ENCODE peak calls at places on chromosomes 11 and 22, in four cellular contexts. S, M, A and E are unnamed samples. For H3K4me1 and H3K27me3, the result is how much of the 10 kb centered on the place peaks cover.

GRCh38 chr11:16862733-16863132 is 124.3 kb downstream of the C11orf58 start:
- DNase-seq in A (no peak), M (no peak), S (no peak), E (no peak)

GRCh38 chr11:102534261-102534872 is 3.8 kb upstream of the MMP7 start:
- DNase-seq in A (no peak), M (no peak), S (no peak), E (no peak)

GRCh38 chr22:43490311-43490710 is 78.5 kb downstream of the MPPED1 start:
- DNase-seq in S (no peak), M (no peak), A (no peak), E (no peak)

GRCh38 chr11:68122936-68123539 is 1.9 kb upstream of the CHKA start:
- DNase-seq in A (no peak), S (peak), M (peak), E (no peak)

GRCh38 chr11:124075841-124076571 is 34.9 kb upstream of the OR10G7 start:
- DNase-seq in S (peak), A (peak), M (no peak), E (no peak)

GRCh38 chr22:37425800-37426531 is 1.3 kb downstream of the ELFN2 start:
- DNase-seq in M (no peak), S (peak), A (no peak), E (no peak)

GRCh38 chr22:30047364-30047738 is 32.9 kb upstream of the HORMAD2 start:
- DNase-seq in A (no peak), M (no peak), S (peak), E (no peak)

GRCh38 chr11:71286701-71287643 is 34.6 kb upstream of the SHANK2 start:
- DNase-seq in M (peak), A (no peak), S (peak), E (no peak)

GRCh38 chr22:49243335-49243734 is 584.3 kb downstream of the BRD1 start:
- DNase-seq in A (no peak), S (peak), M (no peak), E (peak)

GRCh38 chr11:15617126-15617525 is 502.4 kb downstream of the INSC start:
- DNase-seq in S (no peak), A (no peak), M (no peak), E (no peak)

GRCh38 chr22:17217179-17217578 is 2.1 kb downstream of the ADA2 start:
- DNase-seq in A (no peak), S (no peak), M (no peak), E (no peak)

GRCh38 chr11:3855808-3856491 is 486 bp downstream of the STIM1 start:
- DNase-seq in S (peak), A (no peak), M (peak), E (peak)

GRCh38 chr22:50191041-50191740 is 5.5 kb downstream of the TRABD start:
- DNase-seq in A (peak), S (no peak), M (peak), E (no peak)

GRCh38 chr11:111531687-111532364 is 8.7 kb upstream of the LAYN start:
- DNase-seq in M (no peak), S (no peak), A (no peak), E (no peak)

GRCh38 chr11:45930031-45930794 is 7.8 kb downstream of the LARGE2 start:
- DNase-seq in S (peak), M (peak), A (peak), E (no peak)

GRCh38 chr11:101003468-101003867 is 126.1 kb downstream of the PGR start:
- DNase-seq in S (peak), A (no peak), M (no peak), E (no peak)

GRCh38 chr11:15412054-15412453 is 297.3 kb downstream of the INSC start:
- DNase-seq in S (no peak), M (no peak), A (no peak), E (no peak)

GRCh38 chr11:62959077-62959980 is 25.4 kb downstream of the SLC22A6 start:
- DNase-seq in S (no peak), M (peak), A (no peak), E (no peak)

GRCh38 chr11:65204646-65205601 is 23.2 kb downstream of the CAPN1 start:
- DNase-seq in S (peak), A (peak), M (peak), E (no peak)

GRCh38 chr11:79212711-79213110 is 228.1 kb downstream of the TENM4 start:
- DNase-seq in M (no peak), A (no peak), S (peak), E (no peak)

GRCh38 chr22:17471901-17472566 is 91.3 kb upstream of the SLC25A18 start:
- DNase-seq in A (no peak), S (no peak), M (no peak), E (no peak)

GRCh38 chr11:31780078-31780971 is 30.8 kb downstream of the PAX6 start:
- DNase-seq in M (no peak), A (no peak), S (no peak), E (no peak)

GRCh38 chr11:60899021-60899936 is 7.1 kb downstream of the PRPF19 start:
- DNase-seq in M (peak), S (peak), A (no peak), E (no peak)

GRCh38 chr11:130761560-130762220 is 154.6 kb downstream of the SNX19 start:
- DNase-seq in S (peak), A (no peak), M (no peak), E (no peak)

GRCh38 chr11:119518746-119519382 is 95.9 kb upstream of the THY1 start:
- DNase-seq in M (no peak), A (no peak), S (peak), E (no peak)

GRCh38 chr22:31956360-31956759 is 12.0 kb downstream of the YWHAH start:
- DNase-seq in M (no peak), S (no peak), A (no peak), E (no peak)

GRCh38 chr22:31962392-31963113 is 18.2 kb downstream of the YWHAH start:
- DNase-seq in M (no peak), S (no peak), A (no peak), E (no peak)

GRCh38 chr22:31957970-31958594 is 13.7 kb downstream of the YWHAH start:
- DNase-seq in A (no peak), M (no peak), S (no peak), E (no peak)

GRCh38 chr22:31960767-31961166 is 16.4 kb downstream of the YWHAH start:
- DNase-seq in M (no peak), A (no peak), S (no peak), E (no peak)

GRCh38 chr22:31958625-31959239 is 14.4 kb downstream of the YWHAH start:
- DNase-seq in A (no peak), S (no peak), M (no peak), E (no peak)
- H3K27ac ChIP-seq in A (no peak), S (no peak), M (no peak), E (no peak)

DNA sequence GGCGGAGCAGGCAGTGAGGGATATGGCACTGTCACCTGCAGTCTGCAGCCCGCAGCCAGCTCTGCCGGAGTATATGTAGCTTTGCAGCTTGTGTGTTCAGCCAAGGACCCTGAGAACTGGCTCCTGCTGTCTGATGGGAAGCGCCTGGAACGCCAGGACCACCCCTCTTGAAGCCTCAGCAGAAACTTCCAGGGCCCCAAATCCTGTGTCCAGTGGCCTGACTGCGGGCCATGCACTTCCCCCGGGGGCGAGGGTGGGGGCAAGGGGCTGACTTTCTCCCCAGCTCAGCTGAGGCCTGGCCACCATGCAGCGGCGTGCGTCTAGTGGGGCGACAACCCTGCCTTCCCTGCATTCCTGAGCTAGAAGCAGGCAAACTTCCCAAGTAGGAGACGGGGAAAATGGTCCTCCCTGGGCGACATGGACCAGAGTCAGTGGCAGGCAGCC is 32.3 kb downstream of the PISD start:
- DNase-seq in M (no peak), S (no peak), A (peak), E (no peak)
- H3K4me1 ChIP-seq in M (half or more), S (under half), A (under half), E (half or more)

GRCh38 chr11:133936551-133936950 is 20.2 kb downstream of the IGSF9B start:
- DNase-seq in S (no peak), M (no peak), A (peak), E (no peak)
- H3K27me3 ChIP-seq in S (under half), M (under half), A (under half), E (under half)

GRCh38 chr22:45053571-45053970 is 43.8 kb upstream of the PHF21B start:
- DNase-seq in S (no peak), M (no peak), A (no peak), E (no peak)
- H3K27ac ChIP-seq in S (no peak), M (no peak), A (no peak), E (no peak)

GRCh38 chr11:114087028-114087427 is 27.5 kb downstream of the ZBTB16 start:
- DNase-seq in A (no peak), S (no peak), M (no peak), E (no peak)
- H3K4me1 ChIP-seq in A (half or more), S (under half), M (half or more), E (under half)

GRCh38 chr11:95827661-95828060 is 37.4 kb downstream of the CEP57 start:
- DNase-seq in M (no peak), S (no peak), A (no peak), E (no peak)
- H3K27me3 ChIP-seq in M (under half), S (under half), A (under half), E (under half)

DNA sequence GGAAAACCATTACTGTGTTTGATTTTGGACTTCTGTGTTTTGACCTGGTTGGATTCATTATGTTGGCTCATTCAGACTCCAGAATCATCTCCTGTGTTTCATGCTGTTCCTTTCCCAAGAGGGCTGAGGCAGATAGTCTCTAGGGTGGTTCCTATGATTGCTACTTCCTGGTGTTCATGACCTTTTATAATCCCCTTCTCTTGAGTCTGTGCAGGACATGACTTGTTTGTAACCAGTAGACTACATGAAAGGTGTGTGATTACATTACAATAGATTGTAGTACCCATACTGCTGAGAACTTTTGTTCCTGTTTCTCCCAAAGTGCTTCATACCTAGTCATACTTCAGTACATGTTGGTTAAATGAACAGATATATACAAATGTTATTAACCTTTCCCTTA is 700.6 kb downstream of the METTL15 start:
- DNase-seq in S (no peak), M (no peak), A (no peak), E (no peak)
- H3K27ac ChIP-seq in S (no peak), M (no peak), A (no peak), E (no peak)

GRCh38 chr11:69154938-69155301 is 815 bp upstream of the SMIM38 start:
- DNase-seq in A (no peak), S (no peak), M (no peak), E (no peak)
- H3K4me1 ChIP-seq in A (under half), S (under half), M (under half), E (under half)

DNA sequence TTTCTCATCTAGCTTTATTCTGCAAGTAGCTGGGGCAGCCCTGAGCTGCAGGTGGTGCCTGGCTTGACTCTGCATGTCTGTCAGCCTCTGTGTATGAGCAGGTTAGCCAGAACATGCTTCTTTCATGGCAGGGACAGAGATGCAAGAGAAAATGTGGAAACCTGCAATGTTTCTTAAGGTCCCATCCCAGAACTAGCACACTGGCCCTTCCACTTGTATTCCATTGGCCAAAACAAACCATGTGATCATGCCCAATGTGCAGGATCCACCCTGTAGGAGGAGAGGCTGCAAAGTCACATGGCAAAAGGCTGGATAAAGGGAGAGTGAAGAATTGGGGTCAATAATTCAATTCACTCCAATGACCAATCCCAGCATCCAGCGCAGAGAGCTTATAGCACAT is 405.5 kb downstream of the MIAT start:
- DNase-seq in S (no peak), A (no peak), M (no peak), E (no peak)
- H3K27me3 ChIP-seq in S (under half), A (under half), M (under half), E (under half)